ENCODE peak calls at places on chromosomes 7 and 10, in five cellular contexts. Z, U, P, I and T are unnamed samples.

GRCh38 chr7:135158141-135158655 is 10.3 kb downstream of the TMEM140 start:
- DNase-seq in Z (no peak), U (no peak), P (no peak), I (no peak), T (no peak)

GRCh38 chr10:103661198-103661950 is 167.9 kb downstream of the NEURL1 start:
- DNase-seq in Z (peak), U (no peak), P (peak), I (peak), T (peak)

GRCh38 chr10:107163086-107163880 is 1.2 kb downstream of the SORCS1 start:
- DNase-seq in Z (no peak), U (no peak), P (peak), I (no peak), T (no peak)

GRCh38 chr10:43395571-43396060 is 13.4 kb downstream of the HNRNPF start:
- DNase-seq in Z (no peak), U (no peak), P (peak), I (no peak), T (peak)

GRCh38 chr7:46616636-46617035 is 695.6 kb upstream of the IGFBP3 start:
- DNase-seq in Z (no peak), U (no peak), P (no peak), I (no peak), T (no peak)

GRCh38 chr7:74174606-74175082 is 488 bp downstream of the EIF4H start:
- DNase-seq in Z (no peak), U (peak), P (peak), I (no peak), T (peak)

GRCh38 chr7:101991860-101992259 is 174.4 kb downstream of the CUX1 start:
- DNase-seq in Z (no peak), U (no peak), P (no peak), I (no peak), T (no peak)

GRCh38 chr7:18570890-18571478 is 75.4 kb downstream of the HDAC9 start:
- DNase-seq in Z (no peak), U (peak), P (peak), I (no peak), T (no peak)

GRCh38 chr10:67808706-67809105 is 29.3 kb downstream of the DNAJC12 start:
- DNase-seq in Z (no peak), U (no peak), P (no peak), I (no peak), T (no peak)

GRCh38 chr10:32017044-32017443 is 39.2 kb downstream of the KIF5B start:
- DNase-seq in Z (no peak), U (no peak), P (no peak), I (no peak), T (no peak)

DNA sequence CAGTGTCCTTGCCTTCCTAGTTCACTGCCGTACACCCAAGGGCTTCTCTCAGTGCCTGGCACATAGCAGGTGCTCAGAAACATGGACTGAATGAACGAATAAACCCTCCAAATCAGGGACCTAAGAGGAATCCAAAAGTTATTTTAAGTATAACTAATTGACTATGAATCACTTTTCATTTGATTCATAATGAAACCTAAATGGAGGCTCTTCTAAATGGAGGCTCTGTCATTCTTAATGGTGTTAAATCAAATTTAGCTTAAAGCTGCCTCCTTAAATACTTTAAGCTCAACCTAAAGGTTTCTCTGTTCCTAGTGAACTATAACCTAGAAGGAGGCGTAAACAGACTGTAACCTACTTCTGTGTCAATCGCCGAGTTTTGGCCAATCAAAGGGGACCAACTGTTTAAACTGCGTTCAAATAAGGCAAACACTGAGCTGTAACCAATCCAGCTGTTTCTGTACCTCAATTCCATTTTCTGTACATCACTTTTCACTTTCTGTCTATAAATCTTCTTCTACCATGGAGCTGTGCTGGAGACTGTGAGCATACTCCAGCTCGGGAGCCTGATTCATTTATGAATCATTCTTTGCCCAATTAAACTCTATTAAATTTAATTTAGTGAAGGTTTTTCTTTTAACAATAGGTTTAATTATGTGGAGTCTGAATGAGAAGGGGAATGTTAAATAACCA is 11.0 kb downstream of the PYROXD2 start:
- DNase-seq in Z (no peak), U (no peak), P (no peak), I (no peak), T (no peak)
- H3K4me3 ChIP-seq in Z (no peak), U (no peak), P (no peak), I (no peak), T (no peak)

DNA sequence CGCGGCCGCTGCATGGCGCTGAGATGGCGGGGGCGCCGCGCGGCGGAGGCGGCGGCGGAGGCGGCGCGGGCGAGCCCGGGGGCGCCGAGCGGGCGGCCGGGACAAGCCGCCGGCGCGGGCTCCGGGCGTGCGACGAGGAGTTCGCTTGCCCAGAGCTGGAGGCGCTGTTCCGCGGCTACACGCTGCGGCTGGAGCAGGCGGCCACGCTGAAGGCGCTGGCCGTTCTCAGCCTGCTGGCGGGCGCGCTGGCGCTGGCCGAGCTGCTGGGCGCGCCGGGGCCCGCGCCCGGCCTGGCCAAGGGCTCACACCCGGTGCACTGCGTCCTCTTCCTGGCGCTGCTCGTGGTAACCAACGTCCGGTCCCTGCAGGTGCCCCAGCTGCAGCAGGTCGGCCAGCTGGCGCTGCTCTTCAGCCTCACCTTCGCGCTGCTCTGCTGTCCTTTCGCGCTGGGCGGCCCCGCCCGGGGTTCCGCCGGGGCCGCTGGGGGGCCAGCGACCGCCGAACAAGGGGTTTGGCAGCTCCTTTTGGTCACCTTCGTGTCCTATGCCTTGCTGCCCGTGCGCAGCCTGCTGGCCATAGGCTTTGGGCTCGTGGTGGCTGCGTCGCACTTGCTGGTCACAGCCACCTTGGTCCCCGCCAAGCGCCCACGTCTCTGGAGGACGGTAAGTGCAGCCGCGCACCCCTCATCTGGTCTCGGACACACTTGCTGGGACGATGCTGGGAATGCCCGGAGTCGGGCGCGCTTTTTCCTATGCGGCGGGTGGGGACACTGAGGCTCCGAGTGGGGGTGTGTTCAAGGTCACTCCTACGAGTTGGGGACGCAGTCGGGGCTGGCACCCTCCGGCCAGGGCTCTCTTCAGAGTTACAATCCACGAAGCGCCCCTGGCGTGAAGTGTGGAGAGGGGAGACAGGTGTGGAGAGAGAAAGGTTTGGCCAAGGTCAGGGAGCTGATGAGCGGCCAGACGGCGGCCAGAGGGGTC is 643 bp downstream of the ADCY1 start:
- DNase-seq in Z (no peak), U (peak), P (peak), I (peak), T (no peak)
- H3K4me3 ChIP-seq in Z (peak), U (peak), P (peak), I (peak), T (no peak)

GRCh38 chr7:141675431-141676210 is 26.3 kb downstream of the DENND11 start:
- DNase-seq in Z (no peak), U (no peak), P (no peak), I (no peak), T (no peak)

GRCh38 chr7:141676618-141677017 is 25.3 kb downstream of the DENND11 start:
- DNase-seq in Z (no peak), U (no peak), P (peak), I (no peak), T (no peak)

GRCh38 chr7:141671705-141672496 is 30.1 kb downstream of the DENND11 start:
- DNase-seq in Z (no peak), U (no peak), P (peak), I (no peak), T (no peak)

GRCh38 chr7:141674702-141675101 is 27.3 kb downstream of the DENND11 start:
- DNase-seq in Z (no peak), U (no peak), P (no peak), I (peak), T (no peak)

DNA sequence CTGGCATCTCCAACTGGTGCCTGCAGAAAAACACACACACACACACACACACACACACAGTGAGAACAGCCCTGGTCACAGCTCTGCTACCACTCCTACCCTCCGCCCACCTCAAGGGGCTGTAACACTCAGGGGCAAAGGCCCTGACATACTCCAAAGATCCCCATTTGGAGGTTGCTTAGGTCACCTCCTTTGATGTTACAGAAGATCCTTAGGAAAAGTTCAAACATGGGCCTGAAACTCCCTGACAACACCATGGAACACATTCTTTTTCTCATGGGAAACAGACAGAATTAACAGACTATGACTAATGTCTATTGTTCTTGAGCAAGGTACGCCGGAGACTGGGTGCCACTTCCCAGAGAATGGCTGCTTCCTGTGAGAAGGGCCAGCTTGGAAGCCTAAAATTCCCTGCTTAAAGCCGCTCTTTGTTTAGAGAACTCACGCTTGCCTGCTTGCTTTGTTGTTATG is 27.7 kb downstream of the DENND11 start:
- DNase-seq in Z (no peak), U (peak), P (peak), I (peak), T (no peak)
- H3K4me3 ChIP-seq in Z (no peak), U (no peak), P (no peak), I (no peak), T (no peak)

GRCh38 chr7:23472046-23472445 is 1.8 kb upstream of the IGF2BP3 start:
- DNase-seq in Z (no peak), U (no peak), P (no peak), I (no peak), T (no peak)

GRCh38 chr7:23471090-23471859 is 984 bp upstream of the IGF2BP3 start:
- DNase-seq in Z (no peak), U (peak), P (peak), I (peak), T (no peak)

GRCh38 chr7:23469961-23470250 is 385 bp downstream of the IGF2BP3 start:
- DNase-seq in Z (no peak), U (peak), P (no peak), I (no peak), T (no peak)

GRCh38 chr7:23469150-23469960 is 936 bp downstream of the IGF2BP3 start:
- DNase-seq in Z (no peak), U (peak), P (no peak), I (no peak), T (no peak)

DNA sequence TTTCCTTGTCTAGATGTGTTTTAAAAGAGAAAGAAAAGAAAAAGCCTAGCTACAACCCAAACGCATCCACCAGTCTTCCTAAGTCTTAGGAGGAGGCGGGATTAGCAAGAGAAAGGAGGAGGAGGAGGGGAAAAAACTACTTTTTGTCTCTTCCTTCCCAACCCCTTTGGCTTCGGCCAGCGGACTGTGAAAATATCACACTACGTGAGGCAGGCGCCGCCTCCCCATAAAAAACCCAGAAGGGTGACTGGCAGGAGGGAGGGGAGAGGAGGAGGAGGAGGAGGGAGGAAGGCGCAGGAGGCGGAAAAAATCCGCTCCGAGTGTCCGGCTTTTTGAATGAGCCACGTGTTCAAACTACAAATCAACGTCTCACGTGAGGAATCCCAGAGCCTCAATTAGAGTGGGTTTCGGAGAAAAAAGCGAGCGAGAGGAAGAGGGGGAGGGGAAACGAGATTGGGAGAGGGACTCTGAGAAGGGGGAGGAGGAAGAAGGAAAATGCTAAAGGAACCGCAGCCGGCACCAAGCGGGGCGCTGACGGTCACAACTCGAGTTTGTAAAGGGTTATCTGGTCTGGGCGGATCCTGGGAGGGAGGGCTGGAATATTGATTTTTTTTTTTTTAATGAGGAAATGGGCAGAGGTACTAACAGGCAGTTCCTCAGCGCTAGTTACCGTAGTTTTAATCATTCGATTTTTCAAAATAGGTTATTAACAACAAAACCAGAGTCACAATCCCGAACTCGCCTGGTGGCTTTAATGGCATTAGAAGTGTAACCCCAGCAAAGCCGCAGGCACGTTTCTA is at the start of gene IGF2BP3:
- DNase-seq in Z (no peak), U (peak), P (peak), I (peak), T (no peak)
- H3K4me3 ChIP-seq in Z (peak), U (peak), P (peak), I (peak), T (peak)